ENCODE peak calls at places on chromosomes 11 and 22, in five cellular contexts. One of them, this sample, is unnamed.

GRCh38 chr11:17738350-17739207 is 4.0 kb downstream of the KCNC1 start:
- DNase-seq in lung: no peak
- DNase-seq in mucosa of descending colon: no peak
- DNase-seq in astrocyte of the cerebellum: no peak
- DNase-seq in heart left ventricle: no peak
- DNase-seq in this sample: no peak

GRCh38 chr11:19241260-19242183 is 777 bp upstream of the E2F8 start:
- DNase-seq in lung: no peak
- DNase-seq in mucosa of descending colon: peak
- DNase-seq in astrocyte of the cerebellum: no peak
- DNase-seq in heart left ventricle: peak
- DNase-seq in this sample: no peak

GRCh38 chr11:79428406-79428805 is 12.4 kb downstream of the TENM4 start:
- DNase-seq in lung: no peak
- DNase-seq in mucosa of descending colon: no peak
- DNase-seq in astrocyte of the cerebellum: no peak
- DNase-seq in heart left ventricle: no peak
- DNase-seq in this sample: no peak

GRCh38 chr11:4025957-4026324 is 68.7 kb upstream of the RRM1 start:
- DNase-seq in lung: no peak
- DNase-seq in mucosa of descending colon: no peak
- DNase-seq in astrocyte of the cerebellum: peak
- DNase-seq in heart left ventricle: no peak
- DNase-seq in this sample: no peak

GRCh38 chr22:41768420-41768819 is 32.1 kb upstream of the CCDC134 start:
- DNase-seq in lung: no peak
- DNase-seq in mucosa of descending colon: no peak
- DNase-seq in astrocyte of the cerebellum: peak
- DNase-seq in heart left ventricle: no peak
- DNase-seq in this sample: no peak

GRCh38 chr11:35364101-35364780 is 55.1 kb downstream of the SLC1A2 start:
- DNase-seq in lung: peak
- DNase-seq in mucosa of descending colon: peak
- DNase-seq in astrocyte of the cerebellum: peak
- DNase-seq in heart left ventricle: peak
- DNase-seq in this sample: peak

GRCh38 chr11:10192036-10192435 is 102.0 kb downstream of the SBF2 start:
- DNase-seq in lung: no peak
- DNase-seq in mucosa of descending colon: no peak
- DNase-seq in astrocyte of the cerebellum: no peak
- DNase-seq in heart left ventricle: no peak
- DNase-seq in this sample: no peak

GRCh38 chr22:45977003-45977395 is at the start of gene WNT7B:
- DNase-seq in lung: peak
- DNase-seq in mucosa of descending colon: no peak
- DNase-seq in astrocyte of the cerebellum: no peak
- DNase-seq in heart left ventricle: no peak
- DNase-seq in this sample: no peak

GRCh38 chr22:44550666-44551491 is 52.8 kb upstream of the RTL6 start:
- DNase-seq in lung: peak
- DNase-seq in mucosa of descending colon: peak
- DNase-seq in astrocyte of the cerebellum: peak
- DNase-seq in heart left ventricle: peak
- DNase-seq in this sample: peak

GRCh38 chr11:119093951-119094815 is 7.5 kb downstream of the DPAGT1 start:
- DNase-seq in lung: peak
- DNase-seq in mucosa of descending colon: peak
- DNase-seq in astrocyte of the cerebellum: no peak
- DNase-seq in heart left ventricle: peak
- DNase-seq in this sample: no peak

GRCh38 chr11:29280452-29280851 is 736.4 kb downstream of the KCNA4 start:
- DNase-seq in lung: no peak
- DNase-seq in mucosa of descending colon: no peak
- DNase-seq in astrocyte of the cerebellum: no peak
- DNase-seq in heart left ventricle: no peak
- DNase-seq in this sample: no peak

GRCh38 chr11:119092880-119093665 is 8.4 kb downstream of the HMBS start:
- DNase-seq in lung: no peak
- DNase-seq in mucosa of descending colon: no peak
- DNase-seq in astrocyte of the cerebellum: peak
- DNase-seq in heart left ventricle: no peak
- DNase-seq in this sample: no peak

GRCh38 chr22:20536590-20537324 is 29.3 kb downstream of the MED15 start:
- DNase-seq in lung: no peak
- DNase-seq in mucosa of descending colon: no peak
- DNase-seq in astrocyte of the cerebellum: no peak
- DNase-seq in heart left ventricle: peak
- DNase-seq in this sample: no peak

GRCh38 chr11:60916669-60917206 is 2.8 kb downstream of the TMEM109 start:
- DNase-seq in lung: no peak
- DNase-seq in mucosa of descending colon: no peak
- DNase-seq in astrocyte of the cerebellum: no peak
- DNase-seq in heart left ventricle: no peak
- DNase-seq in this sample: no peak

GRCh38 chr22:36328635-36329216 is 59.0 kb downstream of the MYH9 start:
- DNase-seq in lung: peak
- DNase-seq in mucosa of descending colon: no peak
- DNase-seq in astrocyte of the cerebellum: peak
- DNase-seq in heart left ventricle: peak
- DNase-seq in this sample: peak

GRCh38 chr22:19688301-19689290 is 25.7 kb upstream of the SEPTIN5 start:
- DNase-seq in lung: no peak
- DNase-seq in mucosa of descending colon: no peak
- DNase-seq in astrocyte of the cerebellum: no peak
- DNase-seq in heart left ventricle: no peak
- DNase-seq in this sample: no peak

GRCh38 chr11:12599408-12600143 is 74.6 kb upstream of the TEAD1 start:
- DNase-seq in lung: peak
- DNase-seq in mucosa of descending colon: peak
- DNase-seq in astrocyte of the cerebellum: no peak
- DNase-seq in heart left ventricle: peak
- DNase-seq in this sample: no peak

GRCh38 chr11:84720706-84721402 is 906.3 kb downstream of the DLG2 start:
- DNase-seq in lung: no peak
- DNase-seq in mucosa of descending colon: peak
- DNase-seq in astrocyte of the cerebellum: no peak
- DNase-seq in heart left ventricle: peak
- DNase-seq in this sample: no peak

GRCh38 chr11:105456950-105457349 is 152.9 kb upstream of the GRIA4 start:
- DNase-seq in lung: no peak
- DNase-seq in mucosa of descending colon: no peak
- DNase-seq in astrocyte of the cerebellum: no peak
- DNase-seq in heart left ventricle: no peak
- DNase-seq in this sample: no peak

GRCh38 chr11:106228996-106229395 is 151.5 kb downstream of the AASDHPPT start:
- DNase-seq in lung: no peak
- DNase-seq in mucosa of descending colon: no peak
- DNase-seq in astrocyte of the cerebellum: no peak
- DNase-seq in heart left ventricle: no peak
- DNase-seq in this sample: no peak

GRCh38 chr11:119531091-119531490 is 108.1 kb upstream of the THY1 start:
- DNase-seq in lung: no peak
- DNase-seq in mucosa of descending colon: no peak
- DNase-seq in astrocyte of the cerebellum: no peak
- DNase-seq in heart left ventricle: no peak
- DNase-seq in this sample: no peak

GRCh38 chr11:17612221-17613188 is 65.4 kb downstream of the OTOG start:
- DNase-seq in lung: peak
- DNase-seq in mucosa of descending colon: no peak
- DNase-seq in astrocyte of the cerebellum: no peak
- DNase-seq in heart left ventricle: no peak
- DNase-seq in this sample: no peak

GRCh38 chr11:34585870-34586654 is 34.8 kb upstream of the EHF start:
- DNase-seq in lung: no peak
- DNase-seq in mucosa of descending colon: no peak
- DNase-seq in astrocyte of the cerebellum: peak
- DNase-seq in heart left ventricle: no peak
- DNase-seq in this sample: peak

GRCh38 chr11:60919320-60919719 is 4.9 kb upstream of the TMEM132A start:
- DNase-seq in lung: no peak
- DNase-seq in mucosa of descending colon: no peak
- DNase-seq in astrocyte of the cerebellum: no peak
- DNase-seq in heart left ventricle: no peak
- DNase-seq in this sample: no peak

GRCh38 chr11:44823920-44824704 is 97.3 kb downstream of the TSPAN18 start:
- DNase-seq in lung: no peak
- DNase-seq in mucosa of descending colon: no peak
- DNase-seq in astrocyte of the cerebellum: no peak
- DNase-seq in heart left ventricle: no peak
- DNase-seq in this sample: no peak

GRCh38 chr11:129373489-129373953 is 2.1 kb upstream of the BARX2 start:
- DNase-seq in lung: no peak
- DNase-seq in mucosa of descending colon: no peak
- DNase-seq in astrocyte of the cerebellum: no peak
- DNase-seq in heart left ventricle: no peak
- DNase-seq in this sample: no peak

GRCh38 chr11:129374993-129375721 is 491 bp upstream of the BARX2 start:
- DNase-seq in lung: no peak
- DNase-seq in mucosa of descending colon: peak
- DNase-seq in astrocyte of the cerebellum: no peak
- DNase-seq in heart left ventricle: no peak
- DNase-seq in this sample: no peak

GRCh38 chr11:129374081-129374992 is 1.3 kb upstream of the BARX2 start:
- DNase-seq in lung: no peak
- DNase-seq in mucosa of descending colon: peak
- DNase-seq in astrocyte of the cerebellum: no peak
- DNase-seq in heart left ventricle: no peak
- DNase-seq in this sample: no peak

GRCh38 chr11:129375731-129376657 is at the start of gene BARX2:
- DNase-seq in lung: peak
- DNase-seq in mucosa of descending colon: peak
- DNase-seq in astrocyte of the cerebellum: peak
- DNase-seq in heart left ventricle: no peak
- DNase-seq in this sample: peak

DNA sequence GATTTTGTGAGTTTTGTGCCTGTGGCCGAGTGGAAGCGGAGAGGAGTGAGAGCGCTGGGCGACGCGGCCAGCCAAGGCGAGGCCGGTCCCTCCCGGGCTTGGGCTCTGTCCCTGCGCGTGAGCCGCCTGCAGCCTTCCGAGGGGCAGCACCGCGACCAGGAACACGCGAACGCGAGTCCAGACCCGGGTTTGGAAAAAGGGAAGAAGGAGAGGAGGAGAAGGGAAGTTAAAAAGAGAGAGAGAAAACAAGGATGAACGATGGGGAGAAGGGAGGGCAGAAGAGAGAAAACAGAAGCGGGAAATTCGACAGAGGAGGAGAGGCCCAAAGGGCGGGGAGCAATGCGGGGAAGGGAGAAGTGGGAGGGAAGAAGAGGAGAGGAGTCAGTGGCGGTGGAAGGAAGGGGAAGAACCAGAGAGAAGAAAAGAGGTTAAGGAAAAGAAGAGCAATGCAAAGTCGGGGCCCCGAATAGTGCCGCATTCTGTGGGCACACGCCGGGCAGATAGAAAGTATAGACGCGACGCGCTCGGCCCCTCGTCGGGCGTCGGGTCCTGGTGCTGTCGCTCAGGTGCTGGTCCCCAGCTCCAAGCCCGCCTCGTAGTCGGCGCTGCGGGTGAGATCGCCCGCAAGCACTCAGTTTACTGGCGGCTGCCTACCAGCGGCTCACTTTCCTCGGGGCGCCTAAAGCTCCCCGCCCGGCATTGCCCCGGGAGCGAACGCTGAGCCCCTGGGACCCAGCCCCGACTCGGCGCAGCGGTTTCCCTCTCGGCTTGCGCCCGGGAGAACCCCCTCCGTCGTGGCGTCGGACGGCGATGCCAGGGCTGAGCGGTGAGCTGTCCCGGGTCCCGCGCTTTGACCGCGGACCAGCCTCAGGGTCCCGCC is 2.8 kb upstream of the BARX2 start:
- DNase-seq in lung: no peak
- DNase-seq in mucosa of descending colon: no peak
- DNase-seq in astrocyte of the cerebellum: no peak
- DNase-seq in heart left ventricle: no peak
- DNase-seq in this sample: no peak
- H3K4me3 ChIP-seq in lung: no peak
- H3K4me3 ChIP-seq in mucosa of descending colon: no peak
- H3K4me3 ChIP-seq in astrocyte of the cerebellum: peak
- H3K4me3 ChIP-seq in heart left ventricle: peak
- H3K4me3 ChIP-seq in this sample: peak

GRCh38 chr11:123305601-123306000 is 110.6 kb upstream of the CLMP start:
- DNase-seq in lung: no peak
- DNase-seq in mucosa of descending colon: no peak
- DNase-seq in astrocyte of the cerebellum: no peak
- DNase-seq in heart left ventricle: no peak
- DNase-seq in this sample: no peak

GRCh38 chr11:123306531-123306930 is 111.5 kb upstream of the CLMP start:
- DNase-seq in lung: no peak
- DNase-seq in mucosa of descending colon: no peak
- DNase-seq in astrocyte of the cerebellum: no peak
- DNase-seq in heart left ventricle: no peak
- DNase-seq in this sample: no peak

GRCh38 chr11:123304828-123305530 is 109.9 kb upstream of the CLMP start:
- DNase-seq in lung: peak
- DNase-seq in mucosa of descending colon: no peak
- DNase-seq in astrocyte of the cerebellum: no peak
- DNase-seq in heart left ventricle: peak
- DNase-seq in this sample: no peak

GRCh38 chr11:123308077-123308476 is 113.0 kb upstream of the CLMP start:
- DNase-seq in lung: no peak
- DNase-seq in mucosa of descending colon: no peak
- DNase-seq in astrocyte of the cerebellum: peak
- DNase-seq in heart left ventricle: peak
- DNase-seq in this sample: peak

GRCh38 chr11:123307276-123307675 is 112.2 kb upstream of the CLMP start:
- DNase-seq in lung: no peak
- DNase-seq in mucosa of descending colon: no peak
- DNase-seq in astrocyte of the cerebellum: no peak
- DNase-seq in heart left ventricle: no peak
- DNase-seq in this sample: no peak
- H3K4me3 ChIP-seq in lung: no peak
- H3K4me3 ChIP-seq in mucosa of descending colon: no peak
- H3K4me3 ChIP-seq in astrocyte of the cerebellum: no peak
- H3K4me3 ChIP-seq in heart left ventricle: no peak
- H3K4me3 ChIP-seq in this sample: no peak

DNA sequence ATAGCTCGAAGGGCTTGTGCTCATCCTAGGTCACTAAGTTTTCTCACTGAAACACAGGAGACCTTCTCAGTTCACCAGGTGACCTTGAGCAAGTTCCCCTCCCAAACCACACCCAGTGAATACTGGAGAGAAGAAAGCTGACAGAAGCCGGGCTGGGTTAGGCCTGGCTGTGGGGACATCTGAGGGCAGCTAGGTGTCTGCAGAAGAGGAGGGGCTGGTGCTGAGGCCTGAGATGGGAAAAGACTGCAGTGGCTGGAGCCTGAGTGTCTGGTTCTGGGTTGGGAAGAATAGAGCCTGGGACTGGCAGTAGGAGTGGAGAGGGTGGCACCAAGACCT is 602 bp upstream of the INPP5J start:
- DNase-seq in lung: no peak
- DNase-seq in mucosa of descending colon: no peak
- DNase-seq in astrocyte of the cerebellum: no peak
- DNase-seq in heart left ventricle: no peak
- DNase-seq in this sample: no peak
- H3K4me3 ChIP-seq in lung: no peak
- H3K4me3 ChIP-seq in mucosa of descending colon: no peak
- H3K4me3 ChIP-seq in astrocyte of the cerebellum: no peak
- H3K4me3 ChIP-seq in heart left ventricle: no peak
- H3K4me3 ChIP-seq in this sample: no peak

GRCh38 chr11:111841370-111842053 is 29.9 kb downstream of the ALG9 start:
- DNase-seq in lung: peak
- DNase-seq in mucosa of descending colon: peak
- DNase-seq in astrocyte of the cerebellum: peak
- DNase-seq in heart left ventricle: peak
- DNase-seq in this sample: peak
- H3K4me3 ChIP-seq in lung: no peak
- H3K4me3 ChIP-seq in mucosa of descending colon: no peak
- H3K4me3 ChIP-seq in astrocyte of the cerebellum: no peak
- H3K4me3 ChIP-seq in heart left ventricle: no peak
- H3K4me3 ChIP-seq in this sample: no peak

This sample was measured in skeletal muscle cell.